ENCODE peak calls at places on chromosome 1, in ten cellular contexts. M is central memory CD4-positive, alpha-beta T cell; W is GDM1; H is bronchial epithelial cell; E is anterior cingulate cortex; Z is GM06990; B is small intestine; Q is HT1080; T is A549; K is GM13976. P is an unnamed sample.

GRCh38 chr1:243313635-243314536 is 58.0 kb downstream of the SDCCAG8 start:
- DNase-seq in M (no peak), W (no peak), H (no peak), E (no peak), Z (peak), B (no peak), Q (no peak), T (no peak), K (peak), P (no peak)

GRCh38 chr1:30383131-30383793 is 340.1 kb downstream of the MATN1 start:
- DNase-seq in M (no peak), W (no peak), H (no peak), E (no peak), Z (no peak), B (no peak), Q (no peak), T (no peak), K (no peak), P (no peak)

GRCh38 chr1:59383963-59384362 is 87.1 kb downstream of the FGGY start:
- DNase-seq in M (no peak), W (no peak), H (no peak), E (no peak), Z (no peak), B (no peak), Q (no peak), T (no peak), K (no peak), P (no peak)

GRCh38 chr1:239719642-239720258 is 333.4 kb downstream of the CHRM3 start:
- DNase-seq in M (peak), W (peak), H (no peak), E (no peak), Z (no peak), B (peak), Q (peak), T (no peak), K (no peak), P (no peak)

GRCh38 chr1:81824759-81825158 is 24.0 kb downstream of the ADGRL2 start:
- DNase-seq in M (no peak), W (no peak), H (no peak), E (no peak), Z (no peak), B (no peak), Q (no peak), T (no peak), K (no peak), P (no peak)

GRCh38 chr1:48470506-48470905 is 1.5 kb downstream of the SPATA6 start:
- DNase-seq in M (no peak), W (no peak), H (peak), E (no peak), Z (no peak), B (peak), Q (no peak), T (no peak), K (no peak), P (no peak)

GRCh38 chr1:88890790-88891317 is 513 bp downstream of the GTF2B start:
- DNase-seq in M (peak), W (no peak), H (peak), E (peak), Z (no peak), B (peak), Q (no peak), T (no peak), K (peak), P (no peak)

GRCh38 chr1:109783436-109783835 is 19.7 kb upstream of the EPS8L3 start:
- DNase-seq in M (no peak), W (no peak), H (peak), E (no peak), Z (no peak), B (no peak), Q (peak), T (peak), K (no peak), P (no peak)

GRCh38 chr1:54439550-54440223 is 33.5 kb upstream of the SSBP3 start:
- DNase-seq in M (no peak), W (no peak), H (no peak), E (no peak), Z (no peak), B (no peak), Q (no peak), T (no peak), K (no peak), P (no peak)

GRCh38 chr1:52686830-52687229 is 11.3 kb downstream of the COA7 start:
- DNase-seq in M (no peak), W (no peak), H (no peak), E (no peak), Z (no peak), B (no peak), Q (no peak), T (no peak), K (no peak), P (no peak)

GRCh38 chr1:161915051-161915503 is 108.6 kb downstream of the OLFML2B start:
- DNase-seq in M (no peak), W (no peak), H (no peak), E (no peak), Z (peak), B (no peak), Q (no peak), T (no peak), K (peak), P (no peak)

GRCh38 chr1:235041201-235041600 is 87.4 kb downstream of the TOMM20 start:
- DNase-seq in M (no peak), W (peak), H (no peak), E (no peak), Z (no peak), B (no peak), Q (no peak), T (no peak), K (no peak), P (no peak)

GRCh38 chr1:223759273-223759672 is 46.9 kb downstream of the CAPN2 start:
- DNase-seq in M (no peak), W (no peak), H (no peak), E (no peak), Z (no peak), B (no peak), Q (no peak), T (no peak), K (no peak), P (no peak)

GRCh38 chr1:171817511-171818265 is 23.6 kb upstream of the DNM3 start:
- DNase-seq in M (no peak), W (no peak), H (peak), E (no peak), Z (no peak), B (no peak), Q (peak), T (peak), K (peak), P (no peak)

GRCh38 chr1:15323351-15323988 is 76.4 kb downstream of the FHAD1 start:
- DNase-seq in M (peak), W (peak), H (peak), E (peak), Z (no peak), B (peak), Q (peak), T (peak), K (peak), P (peak)

GRCh38 chr1:173020138-173020742 is 30.5 kb downstream of the TNFSF18 start:
- DNase-seq in M (no peak), W (no peak), H (no peak), E (no peak), Z (peak), B (no peak), Q (no peak), T (no peak), K (peak), P (no peak)

GRCh38 chr1:229237320-229237719 is 33.6 kb upstream of the RAB4A start:
- DNase-seq in M (no peak), W (no peak), H (no peak), E (no peak), Z (no peak), B (no peak), Q (no peak), T (no peak), K (no peak), P (no peak)

GRCh38 chr1:198499588-198499987 is 40.9 kb downstream of the ATP6V1G3 start:
- DNase-seq in M (no peak), W (no peak), H (no peak), E (no peak), Z (no peak), B (no peak), Q (no peak), T (no peak), K (no peak), P (no peak)

GRCh38 chr1:58754056-58754613 is 29.7 kb downstream of the JUN start:
- DNase-seq in M (no peak), W (no peak), H (peak), E (no peak), Z (no peak), B (no peak), Q (no peak), T (no peak), K (no peak), P (no peak)

GRCh38 chr1:162023547-162024501 is at the start of gene OLFML2B:
- DNase-seq in M (peak), W (peak), H (peak), E (no peak), Z (peak), B (peak), Q (peak), T (peak), K (peak), P (no peak)

GRCh38 chr1:221549815-221550214 is 192.1 kb downstream of the DUSP10 start:
- DNase-seq in M (no peak), W (no peak), H (peak), E (no peak), Z (no peak), B (no peak), Q (no peak), T (no peak), K (no peak), P (no peak)

P was measured in activated CD4-positive, CD25-positive, alpha-beta regulatory T cell.